ENCODE peak calls at places on chromosomes 1 and 21, in nine cellular contexts. H is CD8-positive, alpha-beta memory T cell; M is breast epithelium; B is MM.1S; I is cardiac muscle cell; A is naive thymus-derived CD4-positive, alpha-beta T cell; O is mammary epithelial cell; S is heart right ventricle; F is tibial nerve. V is an unnamed sample. For H3K4me1, the result is how much of the 10 kb centered on the place peaks cover.

GRCh38 chr21:26888931-26889330 is 43.7 kb upstream of the ADAMTS1 start:
- DNase-seq in B (no peak), M (no peak), S (no peak), O (no peak), A (no peak), I (no peak), F (no peak), H (no peak), V (no peak)

GRCh38 chr1:225765982-225766674 is 11.5 kb upstream of the SRP9 start:
- DNase-seq in M (no peak), S (no peak), F (no peak), I (no peak), O (no peak), H (no peak), A (no peak), B (no peak), V (no peak)

GRCh38 chr1:66993076-66993475 is 60.9 kb downstream of the SLC35D1 start:
- DNase-seq in M (no peak), B (no peak), O (no peak), A (no peak), I (no peak), S (no peak), F (no peak), H (no peak), V (no peak)

GRCh38 chr1:18991585-18991984 is 35.1 kb upstream of the IFFO2 start:
- DNase-seq in S (no peak), I (no peak), F (no peak), M (no peak), A (no peak), B (no peak), O (no peak), H (no peak), V (no peak)

GRCh38 chr1:20983297-20983889 is 193.3 kb downstream of the EIF4G3 start:
- DNase-seq in H (no peak), M (no peak), B (no peak), O (no peak), A (no peak), F (no peak), I (no peak), S (no peak), V (no peak)

GRCh38 chr1:2528611-2528965 is 1.5 kb downstream of the HES5 start:
- DNase-seq in H (no peak), O (no peak), A (no peak), F (no peak), I (no peak), B (no peak), M (no peak), S (no peak), V (no peak)

GRCh38 chr1:15885701-15886612 is 38.5 kb downstream of the SPEN start:
- DNase-seq in B (no peak), S (peak), I (peak), H (no peak), F (peak), M (peak), O (peak), A (peak), V (peak)

GRCh38 chr1:99756598-99756997 is 9.8 kb downstream of the FRRS1 start:
- DNase-seq in M (no peak), H (no peak), O (peak), B (no peak), F (no peak), A (no peak), I (no peak), S (no peak), V (no peak)

GRCh38 chr1:153697873-153698647 is 19.6 kb downstream of the NPR1 start:
- DNase-seq in H (no peak), S (peak), B (no peak), A (no peak), O (no peak), I (no peak), F (peak), M (no peak), V (peak)

GRCh38 chr1:166237675-166238074 is 70.9 kb upstream of the FAM78B start:
- DNase-seq in S (no peak), F (no peak), B (no peak), M (no peak), H (no peak), A (no peak), O (no peak), I (no peak), V (no peak)

GRCh38 chr1:35301674-35302392 is 33.3 kb downstream of the ZMYM4 start:
- DNase-seq in A (no peak), H (no peak), F (no peak), B (no peak), S (no peak), I (no peak), O (no peak), M (no peak), V (no peak)

GRCh38 chr21:44345495-44345894 is 6.3 kb upstream of the CFAP410 start:
- DNase-seq in H (no peak), M (no peak), O (no peak), A (no peak), I (no peak), S (no peak), B (no peak), F (no peak), V (no peak)

GRCh38 chr21:15224346-15225086 is 159.7 kb upstream of the NRIP1 start:
- DNase-seq in F (no peak), O (peak), S (no peak), H (no peak), M (no peak), A (no peak), I (no peak), B (no peak), V (no peak)

GRCh38 chr1:10866314-10867091 is 70.1 kb upstream of the CASZ1 start:
- DNase-seq in F (no peak), S (no peak), O (no peak), B (no peak), H (no peak), I (no peak), A (no peak), M (no peak), V (no peak)

GRCh38 chr1:179807691-179808485 is 64.8 kb downstream of the FAM163A start:
- DNase-seq in I (no peak), B (no peak), H (no peak), A (no peak), F (no peak), M (no peak), S (no peak), O (peak), V (no peak)

GRCh38 chr1:168312718-168313604 is 32.3 kb downstream of the TBX19 start:
- DNase-seq in H (no peak), B (peak), S (no peak), I (no peak), O (peak), M (no peak), F (no peak), A (no peak), V (no peak)

GRCh38 chr1:91804546-91805023 is 81.4 kb downstream of the TGFBR3 start:
- DNase-seq in B (no peak), F (no peak), I (no peak), M (no peak), A (peak), O (peak), S (no peak), H (peak), V (no peak)

GRCh38 chr1:50959303-50959912 is 659 bp downstream of the FAF1 start:
- DNase-seq in F (peak), M (no peak), I (no peak), A (no peak), S (no peak), O (peak), B (no peak), H (no peak), V (no peak)

GRCh38 chr1:41440321-41441090 is 44.0 kb downstream of the EDN2 start:
- DNase-seq in H (no peak), B (no peak), M (no peak), F (no peak), A (no peak), I (no peak), S (no peak), O (no peak), V (no peak)

GRCh38 chr1:20187103-20187812 is 940 bp upstream of the PLA2G2C start:
- DNase-seq in H (peak), M (peak), B (no peak), O (no peak), A (no peak), I (no peak), F (no peak), S (no peak), V (no peak)

GRCh38 chr1:66271216-66271903 is 262.6 kb upstream of the SGIP1 start:
- DNase-seq in S (peak), H (no peak), O (peak), I (peak), F (peak), A (no peak), B (peak), M (no peak), V (peak)

GRCh38 chr21:44575307-44576024 is 1.9 kb downstream of the KRTAP10-4 start:
- DNase-seq in A (no peak), O (no peak), B (no peak), M (no peak), I (no peak), S (no peak), H (no peak), F (no peak), V (no peak)

GRCh38 chr21:37904879-37905278 is 11.4 kb downstream of the KCNJ6 start:
- DNase-seq in A (no peak), O (no peak), B (no peak), I (no peak), F (no peak), S (peak), H (no peak), M (no peak), V (no peak)

GRCh38 chr1:54354899-54355298 is 51.3 kb downstream of the SSBP3 start:
- DNase-seq in M (no peak), F (no peak), B (no peak), O (no peak), H (no peak), I (no peak), S (no peak), A (no peak), V (no peak)

GRCh38 chr1:54350360-54350759 is 55.8 kb downstream of the SSBP3 start:
- DNase-seq in H (no peak), O (no peak), B (no peak), M (no peak), S (no peak), I (no peak), A (no peak), F (no peak), V (no peak)

GRCh38 chr1:54355931-54356679 is 50.1 kb downstream of the SSBP3 start:
- DNase-seq in F (no peak), O (no peak), I (peak), B (no peak), M (no peak), S (no peak), A (no peak), H (no peak), V (no peak)

GRCh38 chr1:54353959-54354358 is 52.2 kb downstream of the SSBP3 start:
- DNase-seq in F (no peak), I (no peak), H (no peak), S (no peak), A (no peak), M (no peak), B (no peak), O (no peak), V (no peak)

GRCh38 chr1:54352755-54353154 is 53.4 kb downstream of the SSBP3 start:
- DNase-seq in O (no peak), B (no peak), F (no peak), S (no peak), H (no peak), I (no peak), A (no peak), M (no peak), V (no peak)
- H3K4me1 ChIP-seq in O (under half), B (under half), F (half or more), S (under half), H (under half), I (half or more), A (under half), M (under half), V (half or more)

DNA sequence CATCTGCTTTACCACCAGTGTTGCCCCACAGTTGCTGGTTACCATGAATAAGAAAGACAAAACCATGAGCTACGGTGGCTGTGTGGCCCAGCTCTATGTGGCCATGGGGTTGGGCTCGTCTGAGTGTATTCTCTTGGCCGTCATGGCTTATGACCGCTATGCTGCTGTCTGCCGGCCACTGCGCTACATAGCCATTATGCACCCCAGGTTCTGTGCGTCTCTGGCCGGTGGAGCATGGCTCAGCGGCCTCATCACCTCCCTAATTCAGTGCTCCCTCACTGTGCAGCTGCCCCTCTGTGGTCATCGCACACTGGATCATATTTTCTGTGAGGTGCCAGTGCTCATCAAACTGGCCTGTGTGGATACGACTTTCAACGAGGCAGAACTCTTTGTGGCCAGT is 14.0 kb downstream of the OR2G6 start:
- DNase-seq in A (no peak), B (no peak), S (no peak), H (no peak), F (no peak), I (no peak), O (no peak), M (no peak), V (no peak)
- H3K4me3 ChIP-seq in A (no peak), B (no peak), S (no peak), H (no peak), F (no peak), I (no peak), O (no peak), M (no peak), V (no peak)

GRCh38 chr1:112702420-112703261 is 4.3 kb downstream of the RHOC start:
- DNase-seq in F (no peak), S (no peak), I (no peak), M (no peak), O (no peak), A (no peak), B (no peak), H (no peak), V (no peak)
- H3K4me1 ChIP-seq in F (half or more), S (under half), I (half or more), M (under half), O (half or more), A (under half), B (under half), H (half or more), V (half or more)

GRCh38 chr1:229582715-229583114 is 24.2 kb upstream of the ABCB10 start:
- DNase-seq in I (no peak), H (no peak), O (no peak), B (no peak), F (no peak), S (no peak), A (no peak), M (no peak), V (no peak)

GRCh38 chr1:229579101-229579651 is 20.7 kb upstream of the ABCB10 start:
- DNase-seq in M (no peak), A (no peak), H (no peak), B (no peak), O (peak), F (peak), I (no peak), S (peak), V (no peak)

GRCh38 chr1:229582011-229582694 is 23.6 kb upstream of the ABCB10 start:
- DNase-seq in F (peak), S (peak), O (no peak), I (peak), H (no peak), B (no peak), M (no peak), A (no peak), V (no peak)

GRCh38 chr1:229578168-229579100 is 19.9 kb upstream of the ABCB10 start:
- DNase-seq in B (no peak), F (no peak), O (no peak), S (no peak), H (no peak), I (no peak), M (no peak), A (no peak), V (no peak)

DNA sequence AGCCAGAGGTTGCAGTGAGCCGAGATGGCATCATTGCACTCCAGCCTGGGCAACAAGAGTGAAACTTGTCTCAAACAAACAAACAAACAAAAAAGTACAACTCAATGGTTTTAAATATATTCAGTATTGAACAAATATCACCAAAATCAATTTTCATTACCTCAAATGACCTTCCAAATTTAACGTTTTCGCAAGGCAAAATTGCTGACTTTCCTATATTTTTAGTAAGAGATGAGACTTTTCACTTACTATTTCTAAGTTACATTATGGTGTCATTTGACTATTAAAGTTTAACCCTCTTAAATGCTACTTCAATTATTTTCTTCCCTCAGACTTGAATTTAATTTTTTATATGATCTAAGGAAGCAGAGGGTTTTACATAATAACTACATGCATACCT is 23.0 kb upstream of the ABCB10 start:
- DNase-seq in O (no peak), H (no peak), S (no peak), B (no peak), M (no peak), F (no peak), A (no peak), I (no peak), V (no peak)
- H3K4me3 ChIP-seq in O (no peak), H (no peak), S (no peak), B (no peak), M (no peak), F (no peak), A (no peak), I (no peak), V (no peak)

GRCh38 chr1:25033828-25034451 is 103.9 kb upstream of the RUNX3 start:
- DNase-seq in O (no peak), S (peak), F (peak), H (peak), B (no peak), A (no peak), M (no peak), I (no peak), V (no peak)
- H3K4me1 ChIP-seq in O (under half), S (under half), F (under half), H (half or more), B (under half), A (half or more), M (under half), I (under half), V (under half)

GRCh38 chr1:63320024-63320799 is 2.2 kb upstream of the FOXD3 start:
- DNase-seq in S (no peak), H (no peak), I (no peak), F (no peak), M (no peak), B (no peak), A (no peak), O (no peak), V (peak)
- H3K4me3 ChIP-seq in S (no peak), H (no peak), I (no peak), F (peak), M (no peak), B (no peak), A (no peak), O (no peak), V (peak)

GRCh38 chr21:45802956-45803612 is 159.6 kb downstream of the PCBP3 start:
- DNase-seq in A (no peak), O (no peak), B (no peak), S (no peak), M (no peak), H (no peak), I (no peak), F (no peak), V (no peak)

GRCh38 chr21:45806042-45806441 is 162.5 kb downstream of the PCBP3 start:
- DNase-seq in I (no peak), A (no peak), F (no peak), S (no peak), M (peak), O (no peak), B (no peak), H (no peak), V (no peak)

GRCh38 chr21:45803613-45804340 is 160.3 kb downstream of the PCBP3 start:
- DNase-seq in F (no peak), I (no peak), S (no peak), H (no peak), O (no peak), M (no peak), B (no peak), A (no peak), V (no peak)

GRCh38 chr21:45805321-45805720 is 161.8 kb downstream of the PCBP3 start:
- DNase-seq in F (no peak), H (no peak), S (no peak), I (no peak), A (no peak), O (no peak), M (no peak), B (no peak), V (no peak)

DNA sequence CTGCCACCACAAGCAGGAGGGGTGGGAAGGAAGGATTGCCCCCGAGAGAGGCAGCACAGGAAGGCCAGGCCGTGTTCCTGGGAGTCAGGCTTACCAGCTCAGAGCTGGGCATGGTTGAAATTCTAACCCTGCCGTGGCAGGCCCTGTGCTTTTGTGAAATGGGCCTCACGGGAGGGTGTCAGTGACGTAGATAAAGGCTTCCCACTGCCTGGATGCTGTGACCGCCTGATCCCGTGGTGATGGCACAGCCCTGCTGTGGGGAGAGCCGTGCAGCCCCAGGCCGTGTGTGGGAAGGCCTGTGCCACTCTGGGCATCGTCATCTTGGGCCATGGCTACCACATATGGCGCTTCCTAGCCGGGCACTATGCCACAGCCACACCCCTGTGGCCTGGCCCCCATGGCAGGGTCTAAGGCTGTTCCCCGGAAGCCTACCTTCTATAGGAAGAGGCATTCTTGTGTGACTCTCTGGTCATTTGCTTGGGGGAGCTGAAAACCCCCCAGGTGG is 161.3 kb downstream of the PCBP3 start:
- DNase-seq in M (no peak), O (no peak), H (no peak), F (no peak), I (no peak), B (no peak), S (no peak), A (no peak), V (no peak)
- H3K4me1 ChIP-seq in M (under half), O (under half), H (under half), F (under half), I (under half), B (under half), S (under half), A (under half), V (under half)

DNA sequence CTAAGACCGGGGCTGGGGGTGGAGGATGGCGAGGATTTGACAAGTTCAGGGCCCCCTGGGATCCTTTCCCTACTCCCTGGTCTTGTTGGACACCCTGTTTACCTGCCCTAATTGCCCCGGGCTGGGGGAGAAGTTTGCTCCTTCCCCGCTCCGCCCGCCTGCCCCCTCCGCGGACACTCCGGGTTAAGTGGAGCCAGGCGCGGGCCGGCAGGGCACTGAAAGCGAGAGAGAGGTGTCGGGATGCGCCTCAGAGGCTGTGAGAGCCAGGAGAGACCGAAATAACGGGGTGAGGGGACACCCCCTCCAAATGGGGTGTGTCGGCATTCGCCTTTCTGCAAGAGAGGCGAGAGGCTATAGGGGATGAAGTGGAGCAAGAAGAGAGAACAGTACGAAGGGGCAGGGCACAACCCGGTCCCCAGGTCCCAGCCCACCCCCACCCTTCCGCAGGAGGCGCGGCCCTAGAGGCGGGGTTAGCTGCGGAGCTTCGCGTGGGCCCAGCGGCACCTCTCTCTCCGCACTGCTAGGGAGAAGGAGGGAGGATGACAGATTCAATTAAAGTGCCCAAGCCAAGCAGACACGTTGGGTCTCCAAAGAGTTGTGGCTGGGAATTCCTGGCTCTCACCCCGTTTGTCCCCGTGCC is 3.8 kb downstream of the EFNA3 start:
- DNase-seq in S (peak), A (no peak), I (peak), F (no peak), M (no peak), O (no peak), H (no peak), B (no peak), V (no peak)
- H3K4me3 ChIP-seq in S (peak), A (peak), I (peak), F (no peak), M (peak), O (no peak), H (peak), B (no peak), V (peak)